ENCODE peak calls at places on chromosomes 5 and 9, in ten cellular contexts. T, Y, M, D, N, C, K, P, G and O are unnamed samples.

GRCh38 chr5:77168884-77169254 is 41.6 kb upstream of the PDE8B start:
- DNase-seq in T (peak), Y (peak), M (no peak), D (no peak), N (peak), C (no peak), K (no peak), P (no peak), G (no peak), O (no peak)

GRCh38 chr5:57072218-57072892 is 101.5 kb upstream of the GPBP1 start:
- DNase-seq in T (no peak), Y (no peak), M (no peak), D (no peak), N (no peak), C (no peak), K (no peak), P (no peak), G (peak), O (no peak)

GRCh38 chr5:78433972-78434371 is 73.6 kb downstream of the SCAMP1 start:
- DNase-seq in T (no peak), Y (no peak), M (no peak), D (no peak), N (no peak), C (no peak), K (no peak), P (no peak), G (no peak), O (no peak)

GRCh38 chr5:72788851-72789505 is 27.5 kb upstream of the TNPO1 start:
- DNase-seq in T (no peak), Y (peak), M (peak), D (no peak), N (no peak), C (no peak), K (no peak), P (no peak), G (no peak), O (no peak)

GRCh38 chr5:52657231-52657645 is 130.5 kb upstream of the ITGA1 start:
- DNase-seq in T (no peak), Y (no peak), M (peak), D (no peak), N (peak), C (no peak), K (no peak), P (no peak), G (peak), O (peak)

GRCh38 chr9:34651286-34651685 is 699 bp upstream of the IL11RA start:
- DNase-seq in T (peak), Y (peak), M (no peak), D (no peak), N (no peak), C (peak), K (no peak), P (no peak), G (no peak), O (no peak)

GRCh38 chr9:71636143-71636839 is 132.0 kb downstream of the CEMIP2 start:
- DNase-seq in T (no peak), Y (no peak), M (no peak), D (no peak), N (no peak), C (no peak), K (no peak), P (no peak), G (no peak), O (no peak)

GRCh38 chr5:157603333-157604190 is 28.0 kb upstream of the ADAM19 start:
- DNase-seq in T (no peak), Y (peak), M (peak), D (peak), N (no peak), C (no peak), K (peak), P (peak), G (no peak), O (peak)

GRCh38 chr9:87109182-87109581 is 161.9 kb upstream of the GAS1 start:
- DNase-seq in T (no peak), Y (peak), M (no peak), D (no peak), N (no peak), C (no peak), K (no peak), P (no peak), G (no peak), O (no peak)

GRCh38 chr9:87084407-87084806 is 137.1 kb upstream of the GAS1 start:
- DNase-seq in T (no peak), Y (no peak), M (no peak), D (no peak), N (no peak), C (no peak), K (no peak), P (no peak), G (no peak), O (no peak)

GRCh38 chr5:157148734-157149615 is 6.3 kb upstream of the MED7 start:
- DNase-seq in T (peak), Y (peak), M (peak), D (peak), N (peak), C (peak), K (peak), P (peak), G (peak), O (peak)

GRCh38 chr5:54905942-54906537 is 79.4 kb downstream of the ESM1 start:
- DNase-seq in T (peak), Y (peak), M (peak), D (peak), N (peak), C (peak), K (peak), P (peak), G (peak), O (peak)

GRCh38 chr9:104279535-104280215 is 185.6 kb downstream of the SMC2 start:
- DNase-seq in T (no peak), Y (no peak), M (no peak), D (no peak), N (no peak), C (no peak), K (no peak), P (no peak), G (no peak), O (no peak)

GRCh38 chr9:37284631-37285030 is 137.9 kb upstream of the GRHPR start:
- DNase-seq in T (no peak), Y (no peak), M (no peak), D (no peak), N (no peak), C (no peak), K (no peak), P (no peak), G (no peak), O (no peak)

GRCh38 chr9:114305189-114305555 is 17.7 kb upstream of the ORM1 start:
- DNase-seq in T (no peak), Y (no peak), M (no peak), D (no peak), N (no peak), C (no peak), K (peak), P (no peak), G (no peak), O (no peak)

GRCh38 chr9:110257097-110257955 is 1.0 kb upstream of the TXN start:
- DNase-seq in T (no peak), Y (no peak), M (no peak), D (peak), N (peak), C (peak), K (peak), P (peak), G (peak), O (peak)

GRCh38 chr9:120628207-120628924 is 48.4 kb upstream of the CDK5RAP2 start:
- DNase-seq in T (no peak), Y (no peak), M (no peak), D (no peak), N (no peak), C (no peak), K (no peak), P (no peak), G (no peak), O (no peak)

GRCh38 chr5:147371290-147371689 is 136.5 kb downstream of the STK32A start:
- DNase-seq in T (no peak), Y (no peak), M (no peak), D (no peak), N (no peak), C (no peak), K (no peak), P (no peak), G (no peak), O (no peak)

GRCh38 chr9:129506041-129506440 is 114.9 kb downstream of the C9orf50 start:
- DNase-seq in T (no peak), Y (no peak), M (no peak), D (no peak), N (no peak), C (no peak), K (no peak), P (no peak), G (no peak), O (no peak)

GRCh38 chr5:139190125-139190524 is 8.0 kb downstream of the SIL1 start:
- DNase-seq in T (no peak), Y (peak), M (peak), D (no peak), N (no peak), C (no peak), K (no peak), P (no peak), G (no peak), O (no peak)

GRCh38 chr5:123007292-123007691 is 29.2 kb downstream of the PPIC start:
- DNase-seq in T (no peak), Y (no peak), M (no peak), D (no peak), N (no peak), C (no peak), K (no peak), P (no peak), G (peak), O (no peak)

GRCh38 chr5:74124826-74125225 is 498.8 kb downstream of the ARHGEF28 start:
- DNase-seq in T (no peak), Y (peak), M (no peak), D (no peak), N (no peak), C (no peak), K (no peak), P (no peak), G (no peak), O (no peak)

GRCh38 chr5:7779019-7779662 is 71.8 kb downstream of the CFAP90 start:
- DNase-seq in T (no peak), Y (no peak), M (no peak), D (peak), N (no peak), C (no peak), K (no peak), P (peak), G (no peak), O (no peak)

GRCh38 chr9:13728917-13729811 is 449.7 kb upstream of the MPDZ start:
- DNase-seq in T (peak), Y (no peak), M (no peak), D (no peak), N (peak), C (no peak), K (no peak), P (no peak), G (no peak), O (no peak)